ENCODE peak calls at places on chromosomes 7 and 10, in four cellular contexts. L, K, V and W are unnamed samples.
A peak's percentile ranks its signal among the peaks of the same experiment; 100 is the strongest.

GRCh38 chr10:8913720-8914119 is 859.2 kb downstream of the GATA3 start:
- DNase-seq in V (no peak), K (no peak), L (no peak), W (no peak)

GRCh38 chr10:116106611-116107010 is 166.4 kb downstream of the GFRA1 start:
- DNase-seq in L (no peak), V (no peak), K (no peak), W (no peak)

GRCh38 chr10:79375321-79376077 is 28.2 kb downstream of the PPIF start:
- DNase-seq in V (no peak), L (no peak), K (no peak), W (no peak)

GRCh38 chr10:118332948-118333710 is 9.0 kb downstream of the FAM204A start:
- DNase-seq in K (peak; percentile 37), L (no peak), V (peak; percentile 67), W (peak; percentile 26)

GRCh38 chr7:36045830-36046341 is 107.2 kb upstream of the EEPD1 start:
- DNase-seq in K (no peak), V (no peak), L (no peak), W (peak; percentile 31)

GRCh38 chr10:76150139-76150885 is 718.9 kb downstream of the LRMDA start:
- DNase-seq in L (no peak), K (no peak), V (no peak), W (no peak)

GRCh38 chr7:130881799-130882141 is 147.8 kb upstream of the KLF14 start:
- DNase-seq in V (no peak), L (no peak), K (no peak), W (no peak)

GRCh38 chr7:36904101-36904500 is 179.8 kb upstream of the AOAH start:
- DNase-seq in L (no peak), V (no peak), K (no peak), W (no peak)

GRCh38 chr7:135748770-135749169 is at the start of gene FAM180A:
- DNase-seq in K (no peak), V (no peak), L (no peak), W (no peak)

GRCh38 chr10:99537381-99538286 is 4.9 kb downstream of the NKX2-3 start:
- DNase-seq in V (no peak), L (no peak), K (no peak), W (no peak)